ENCODE peak calls at places on chromosomes 3 and 15, in six cellular contexts. K, N, X, I, H and C are unnamed samples.

GRCh38 chr3:13644341-13645082 is 95.6 kb downstream of the FBLN2 start:
- DNase-seq in K (no peak), N (no peak), X (no peak), I (no peak), H (no peak), C (no peak)

GRCh38 chr15:92883643-92884458 is 16.3 kb upstream of the CHD2 start:
- DNase-seq in K (no peak), N (no peak), X (no peak), I (no peak), H (no peak), C (no peak)

GRCh38 chr15:100783296-100783695 is 96.3 kb upstream of the ALDH1A3 start:
- DNase-seq in K (no peak), N (no peak), X (no peak), I (peak; percentile 7), H (peak; percentile 1), C (no peak)

GRCh38 chr3:34405159-34405558 is 606.7 kb downstream of the PDCD6IP start:
- DNase-seq in K (no peak), N (no peak), X (no peak), I (no peak), H (no peak), C (no peak)

GRCh38 chr3:104080228-104080627 is 1286.5 kb upstream of the ALCAM start:
- DNase-seq in K (no peak), N (no peak), X (no peak), I (no peak), H (no peak), C (no peak)

GRCh38 chr3:171548918-171549317 is 88.7 kb upstream of the TNIK start:
- DNase-seq in K (no peak), N (no peak), X (no peak), I (peak; percentile 17), H (no peak), C (no peak)

GRCh38 chr3:13642597-13642996 is 93.7 kb downstream of the FBLN2 start:
- DNase-seq in K (no peak), N (no peak), X (no peak), I (no peak), H (no peak), C (no peak)

GRCh38 chr15:91456251-91456718 is 356.2 kb downstream of the SV2B start:
- DNase-seq in K (no peak), N (peak; percentile 83), X (no peak), I (no peak), H (no peak), C (no peak)

GRCh38 chr3:90091557-90091956 is 984.1 kb downstream of the EPHA3 start:
- DNase-seq in K (peak; percentile 8), N (no peak), X (no peak), I (no peak), H (peak; percentile 61), C (peak; percentile 14)

GRCh38 chr3:193970773-193971206 is 165.2 kb upstream of the HES1 start:
- DNase-seq in K (no peak), N (no peak), X (no peak), I (no peak), H (no peak), C (no peak)

GRCh38 chr3:121878411-121878810 is 15.8 kb upstream of the SLC15A2 start:
- DNase-seq in K (no peak), N (no peak), X (no peak), I (no peak), H (no peak), C (no peak)

GRCh38 chr3:87997298-87997697 is 61.5 kb downstream of the CGGBP1 start:
- DNase-seq in K (peak; percentile 26), N (no peak), X (no peak), I (no peak), H (no peak), C (no peak)

GRCh38 chr15:74025436-74025835 is 30.9 kb downstream of the PML start:
- DNase-seq in K (no peak), N (no peak), X (no peak), I (no peak), H (no peak), C (no peak)

GRCh38 chr15:55824857-55825613 is 82.1 kb upstream of the PRTG start:
- DNase-seq in K (no peak), N (no peak), X (no peak), I (no peak), H (peak; percentile 59), C (no peak)

GRCh38 chr3:184743248-184743647 is 31.4 kb upstream of the MAGEF1 start:
- DNase-seq in K (no peak), N (no peak), X (no peak), I (no peak), H (no peak), C (no peak)

GRCh38 chr15:78937132-78937739 is 7.6 kb downstream of the CTSH start:
- DNase-seq in K (no peak), N (peak; percentile 45), X (no peak), I (no peak), H (no peak), C (peak; percentile 54)

GRCh38 chr3:99579246-99579645 is 59.1 kb upstream of the COL8A1 start:
- DNase-seq in K (no peak), N (no peak), X (no peak), I (no peak), H (no peak), C (no peak)

GRCh38 chr3:11498646-11499045 is 145.1 kb downstream of the VGLL4 start:
- DNase-seq in K (peak; percentile 64), N (peak; percentile 79), X (no peak), I (no peak), H (no peak), C (peak; percentile 68)

GRCh38 chr15:62647195-62647865 is 395.2 kb upstream of the TPM1 start:
- DNase-seq in K (peak; percentile 70), N (no peak), X (peak; percentile 93), I (no peak), H (no peak), C (no peak)

GRCh38 chr15:53693729-53694533 is 65.5 kb downstream of the WDR72 start:
- DNase-seq in K (peak; percentile 10), N (peak; percentile 70), X (no peak), I (no peak), H (no peak), C (peak; percentile 22)

GRCh38 chr15:97961067-97961954 is 808 bp downstream of the ARRDC4 start:
- DNase-seq in K (peak; percentile 66), N (peak; percentile 91), X (no peak), I (no peak), H (peak; percentile 43), C (peak; percentile 56)

GRCh38 chr15:51401065-51401780 is 59.8 kb downstream of the GLDN start:
- DNase-seq in K (no peak), N (no peak), X (no peak), I (no peak), H (no peak), C (no peak)

GRCh38 chr3:3772920-3773319 is 26.3 kb upstream of the LRRN1 start:
- DNase-seq in K (no peak), N (no peak), X (no peak), I (no peak), H (no peak), C (no peak)

GRCh38 chr3:124654470-124654845 is 75.8 kb upstream of the UMPS start:
- DNase-seq in K (no peak), N (no peak), X (no peak), I (no peak), H (no peak), C (no peak)
- H3K27ac ChIP-seq in K (no peak overlapping the region), N (no peak overlapping the region), X (no peak overlapping the region), I (no peak overlapping the region), H (no peak overlapping the region), C (peak overlapping the region; percentile 83)

GRCh38 chr3:186277268-186277909 is 84.6 kb downstream of the DGKG start:
- DNase-seq in K (no peak), N (no peak), X (no peak), I (no peak), H (peak; percentile 50), C (no peak)
- TF ChIP-seq CTCF in K (peak; percentile 30), N (peak; percentile 70), X (peak; percentile 53), I (peak; percentile 52), H (peak; percentile 58), C (peak; percentile 63)

GRCh38 chr3:14767706-14768105 is 51.1 kb upstream of the FGD5 start:
- DNase-seq in K (no peak), N (no peak), X (no peak), I (no peak), H (no peak), C (no peak)
- H3K27ac ChIP-seq in K (no peak overlapping the region), N (no peak overlapping the region), X (no peak overlapping the region), I (no peak overlapping the region), H (no peak overlapping the region), C (no peak overlapping the region)

GRCh38 chr3:168952551-168952950 is 711.0 kb downstream of the MECOM start:
- DNase-seq in K (no peak), N (no peak), X (no peak), I (no peak), H (no peak), C (no peak)
- TF ChIP-seq CTCF in K (peak; percentile 15), N (peak; percentile 16), X (no peak), I (no peak), H (peak; percentile 28), C (peak; percentile 31)

GRCh38 chr3:135869439-135870105 is 96.0 kb upstream of the PPP2R3A start:
- DNase-seq in K (no peak), N (no peak), X (no peak), I (no peak), H (no peak), C (no peak)
- H3K27ac ChIP-seq in K (no peak overlapping the region), N (no peak overlapping the region), X (no peak overlapping the region), I (no peak overlapping the region), H (no peak overlapping the region), C (no peak overlapping the region)

DNA sequence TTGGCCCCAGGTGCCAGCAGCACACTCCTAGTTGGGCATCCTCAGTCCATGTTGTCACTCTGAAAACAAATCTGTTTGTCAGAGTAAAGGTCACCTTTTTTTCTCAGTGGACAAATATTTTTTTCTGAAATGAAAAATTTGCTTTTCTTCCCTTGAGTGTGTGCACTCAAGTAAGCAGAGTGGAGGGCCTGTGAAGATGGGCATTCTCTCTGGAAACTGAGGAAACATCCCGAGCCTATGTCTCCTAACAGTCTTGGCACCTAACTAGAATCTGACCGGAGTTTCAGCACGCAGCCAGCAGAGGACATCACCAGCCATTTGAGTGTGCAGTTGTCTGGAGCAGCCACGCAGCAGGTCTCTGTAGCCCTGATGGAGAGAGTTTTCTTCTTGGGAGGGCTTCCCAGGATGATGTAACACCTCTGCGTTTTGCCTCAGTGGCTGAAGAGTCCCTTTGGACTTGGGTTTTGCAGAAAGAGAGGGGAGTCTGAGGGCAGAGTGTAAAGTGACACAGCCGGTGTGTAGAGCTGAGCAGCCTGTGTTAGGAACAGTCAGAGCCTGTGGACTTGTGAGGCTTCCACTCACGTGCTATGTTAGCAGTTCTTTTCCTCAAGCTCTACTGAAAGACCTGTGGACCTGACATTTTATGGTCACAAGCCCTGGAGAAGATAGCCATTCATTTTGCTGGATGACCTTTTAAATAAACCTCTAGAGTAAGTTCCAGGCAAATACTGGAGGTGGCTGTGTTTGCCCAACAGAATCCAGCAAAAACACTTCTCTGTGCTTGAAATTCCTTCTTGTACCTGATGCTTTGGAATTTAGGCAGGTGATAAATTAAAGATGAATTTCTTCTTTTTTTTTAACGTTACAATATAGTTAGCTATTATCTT is 51.6 kb downstream of the ABHD2 start:
- DNase-seq in K (no peak), N (no peak), X (no peak), I (no peak), H (peak; percentile 31), C (no peak)
- TF ChIP-seq CTCF in K (no peak), N (peak; percentile 13), X (peak; percentile 19), I (no peak), H (peak; percentile 27), C (peak; percentile 37)

GRCh38 chr15:86016750-86017149 is 62.9 kb upstream of the AGBL1 start:
- DNase-seq in K (no peak), N (no peak), X (no peak), I (no peak), H (no peak), C (no peak)
- H3K27ac ChIP-seq in K (no peak overlapping the region), N (no peak overlapping the region), X (no peak overlapping the region), I (no peak overlapping the region), H (no peak overlapping the region), C (no peak overlapping the region)